ENCODE peak calls at places on chromosome 14, in eight cellular contexts. X is HFFc6, P is M059J, I is left ventricle myocardium superior, Y is glomerular endothelial cell, L is activated gamma-delta T cell treated with Interleukin-2 at 50 U/mL for 16 hours, G is AG08396, J is SHP77. F is an unnamed sample.

GRCh38 chr14:83485591-83485990 is 1951.9 kb upstream of the SEL1L start:
- DNase-seq in X (no peak), P (no peak), I (no peak), Y (no peak), L (no peak), G (no peak), J (no peak), F (no peak)

GRCh38 chr14:54503476-54503875 is 6.2 kb upstream of the CGRRF1 start:
- DNase-seq in X (peak), P (peak), I (no peak), Y (no peak), L (no peak), G (no peak), J (no peak), F (no peak)

GRCh38 chr14:64298773-64299172 is 4.6 kb upstream of the ESR2 start:
- DNase-seq in X (no peak), P (no peak), I (no peak), Y (no peak), L (no peak), G (no peak), J (no peak), F (no peak)

GRCh38 chr14:51978566-51979398 is 10.6 kb upstream of the RTRAF start:
- DNase-seq in X (peak), P (peak), I (peak), Y (no peak), L (peak), G (peak), J (peak), F (peak)

GRCh38 chr14:24298892-24299254 is 707 bp downstream of the DHRS1 start:
- DNase-seq in X (peak), P (peak), I (no peak), Y (no peak), L (no peak), G (peak), J (peak), F (no peak)

GRCh38 chr14:77133718-77134338 is 7.8 kb downstream of the ZDHHC22 start:
- DNase-seq in X (peak), P (peak), I (peak), Y (no peak), L (peak), G (peak), J (no peak), F (no peak)

GRCh38 chr14:101564819-101565698 is 3.8 kb downstream of the DIO3 start:
- DNase-seq in X (no peak), P (no peak), I (no peak), Y (no peak), L (no peak), G (no peak), J (no peak), F (no peak)

GRCh38 chr14:23362200-23362599 is 2.8 kb downstream of the EFS start:
- DNase-seq in X (no peak), P (peak), I (no peak), Y (no peak), L (no peak), G (no peak), J (no peak), F (no peak)

GRCh38 chr14:74705607-74706006 is 7.3 kb downstream of the AREL1 start:
- DNase-seq in X (no peak), P (no peak), I (no peak), Y (no peak), L (no peak), G (no peak), J (no peak), F (no peak)

GRCh38 chr14:104423224-104423681 is 156.3 kb upstream of the C14orf180 start:
- DNase-seq in X (no peak), P (no peak), I (no peak), Y (no peak), L (no peak), G (no peak), J (no peak), F (no peak)

GRCh38 chr14:61034416-61035100 is 53.5 kb downstream of the SLC38A6 start:
- DNase-seq in X (no peak), P (no peak), I (no peak), Y (no peak), L (no peak), G (no peak), J (peak), F (no peak)

GRCh38 chr14:100027771-100028490 is 37.3 kb upstream of the EVL start:
- DNase-seq in X (no peak), P (peak), I (no peak), Y (no peak), L (no peak), G (no peak), J (no peak), F (no peak)

GRCh38 chr14:78170203-78170602 is at the start of gene NRXN3:
- DNase-seq in X (no peak), P (no peak), I (no peak), Y (no peak), L (no peak), G (no peak), J (no peak), F (no peak)

GRCh38 chr14:104657563-104658324 is 31.7 kb upstream of the INF2 start:
- DNase-seq in X (no peak), P (no peak), I (no peak), Y (no peak), L (no peak), G (no peak), J (no peak), F (no peak)

GRCh38 chr14:55540847-55541773 is 38.9 kb upstream of the KTN1 start:
- DNase-seq in X (peak), P (peak), I (no peak), Y (no peak), L (no peak), G (no peak), J (no peak), F (no peak)

GRCh38 chr14:55077691-55078151 is 26.3 kb downstream of the MAPK1IP1L start:
- DNase-seq in X (no peak), P (no peak), I (no peak), Y (no peak), L (no peak), G (no peak), J (no peak), F (no peak)

GRCh38 chr14:89881839-89882238 is 72.7 kb downstream of the EFCAB11 start:
- DNase-seq in X (no peak), P (no peak), I (no peak), Y (no peak), L (no peak), G (no peak), J (no peak), F (no peak)

GRCh38 chr14:105055736-105056302 is 9.4 kb downstream of the GPR132 start:
- DNase-seq in X (no peak), P (no peak), I (no peak), Y (no peak), L (no peak), G (no peak), J (no peak), F (no peak)

GRCh38 chr14:95106966-95107365 is 50.4 kb downstream of the DICER1 start:
- DNase-seq in X (no peak), P (no peak), I (no peak), Y (no peak), L (no peak), G (no peak), J (no peak), F (no peak)

GRCh38 chr14:26175659-26176058 is 422.2 kb downstream of the NOVA1 start:
- DNase-seq in X (no peak), P (no peak), I (no peak), Y (no peak), L (no peak), G (no peak), J (no peak), F (no peak)

GRCh38 chr14:99138999-99139865 is 132.8 kb downstream of the BCL11B start:
- DNase-seq in X (no peak), P (no peak), I (no peak), Y (no peak), L (no peak), G (no peak), J (no peak), F (no peak)

GRCh38 chr14:103684871-103685270 is 30.4 kb downstream of the XRCC3 start:
- DNase-seq in X (no peak), P (no peak), I (no peak), Y (no peak), L (no peak), G (no peak), J (no peak), F (no peak)

GRCh38 chr14:104147346-104148125 is 9.1 kb downstream of the KIF26A start:
- DNase-seq in X (no peak), P (no peak), I (peak), Y (no peak), L (no peak), G (no peak), J (no peak), F (no peak)

GRCh38 chr14:58677525-58677924 is 39.8 kb downstream of the DACT1 start:
- DNase-seq in X (no peak), P (no peak), I (no peak), Y (no peak), L (no peak), G (no peak), J (no peak), F (no peak)

GRCh38 chr14:83883732-83884131 is 1646.2 kb upstream of the FLRT2 start:
- DNase-seq in X (no peak), P (no peak), I (no peak), Y (no peak), L (no peak), G (no peak), J (no peak), F (no peak)

GRCh38 chr14:21498540-21499526 is 12.3 kb downstream of the METTL3 start:
- DNase-seq in X (peak), P (peak), I (no peak), Y (no peak), L (peak), G (peak), J (peak), F (no peak)

GRCh38 chr14:101957406-101958234 is 6.8 kb upstream of the DYNC1H1 start:
- DNase-seq in X (no peak), P (no peak), I (no peak), Y (no peak), L (no peak), G (no peak), J (no peak), F (no peak)

GRCh38 chr14:32022938-32023466 is 54.1 kb upstream of the ARHGAP5 start:
- DNase-seq in X (no peak), P (no peak), I (no peak), Y (no peak), L (no peak), G (no peak), J (no peak), F (no peak)

GRCh38 chr14:53458368-53458814 is 305.3 kb upstream of the DDHD1 start:
- DNase-seq in X (peak), P (peak), I (no peak), Y (peak), L (no peak), G (peak), J (no peak), F (no peak)

GRCh38 chr14:61527325-61528100 is 167.8 kb upstream of the HIF1A start:
- DNase-seq in X (peak), P (peak), I (peak), Y (no peak), L (no peak), G (peak), J (no peak), F (no peak)

GRCh38 chr14:84237881-84238280 is 1292.1 kb upstream of the FLRT2 start:
- DNase-seq in X (no peak), P (no peak), I (no peak), Y (no peak), L (no peak), G (no peak), J (no peak), F (no peak)

GRCh38 chr14:75689012-75689411 is 28.0 kb downstream of the TTLL5 start:
- DNase-seq in X (peak), P (no peak), I (peak), Y (no peak), L (no peak), G (peak), J (no peak), F (no peak)

GRCh38 chr14:92850492-92850891 is 56.4 kb downstream of the GOLGA5 start:
- DNase-seq in X (peak), P (peak), I (no peak), Y (no peak), L (no peak), G (peak), J (no peak), F (no peak)

F was measured in uterus.